ENCODE peak calls at places on chromosomes 6 and 20, in four cellular contexts. X is DND-41; Z is HCT116; S is CD4-positive, alpha-beta T cell. A is an unnamed sample.

GRCh38 chr6:133921249-133921859 is 31.7 kb upstream of the TBPL1 start:
- DNase-seq in X (peak), Z (peak), S (peak), A (no peak)

GRCh38 chr6:92779758-92780157 is 639.6 kb downstream of the EPHA7 start:
- DNase-seq in X (no peak), Z (no peak), S (no peak), A (peak)

GRCh38 chr20:56788041-56788670 is 159.1 kb downstream of the TFAP2C start:
- DNase-seq in X (no peak), Z (peak), S (no peak), A (peak)

GRCh38 chr6:89711801-89712200 is 73.3 kb upstream of the LYRM2 start:
- DNase-seq in X (no peak), Z (no peak), S (no peak), A (no peak)

GRCh38 chr20:43186312-43186711 is 3.4 kb downstream of the PTPRT start:
- DNase-seq in X (no peak), Z (no peak), S (no peak), A (no peak)

GRCh38 chr6:144741659-144742058 is 456.5 kb downstream of the UTRN start:
- DNase-seq in X (no peak), Z (no peak), S (no peak), A (no peak)

GRCh38 chr6:119584088-119584487 is 234.5 kb upstream of the MAN1A1 start:
- DNase-seq in X (no peak), Z (no peak), S (no peak), A (no peak)

GRCh38 chr6:22350109-22350508 is 53.3 kb upstream of the PRL start:
- DNase-seq in X (no peak), Z (no peak), S (no peak), A (no peak)

GRCh38 chr20:13006825-13007224 is 1.9 kb upstream of the SPTLC3 start:
- DNase-seq in X (no peak), Z (no peak), S (no peak), A (no peak)

GRCh38 chr6:35067234-35067633 is 73.9 kb downstream of the TCP11 start:
- DNase-seq in X (no peak), Z (no peak), S (no peak), A (no peak)

GRCh38 chr20:50281831-50282591 is 91.4 kb downstream of the CEBPB start:
- DNase-seq in X (peak), Z (no peak), S (no peak), A (no peak)

GRCh38 chr6:56814802-56815201 is 140.1 kb upstream of the BEND6 start:
- DNase-seq in X (no peak), Z (no peak), S (no peak), A (no peak)

GRCh38 chr20:60976913-60977312 is 275.1 kb upstream of the CDH4 start:
- DNase-seq in X (no peak), Z (no peak), S (no peak), A (no peak)

GRCh38 chr6:35955071-35955470 is 34.2 kb upstream of the SRPK1 start:
- DNase-seq in X (no peak), Z (no peak), S (no peak), A (peak)

GRCh38 chr6:21265264-21266044 is 328.1 kb upstream of the SOX4 start:
- DNase-seq in X (no peak), Z (no peak), S (no peak), A (peak)

GRCh38 chr6:37114612-37115011 is 55.3 kb upstream of the PIM1 start:
- DNase-seq in X (no peak), Z (no peak), S (no peak), A (no peak)

GRCh38 chr6:108673602-108674001 is 112.9 kb downstream of the FOXO3 start:
- DNase-seq in X (no peak), Z (peak), S (no peak), A (peak)

GRCh38 chr6:108677357-108677756 is 116.6 kb downstream of the FOXO3 start:
- DNase-seq in X (no peak), Z (no peak), S (no peak), A (no peak)

GRCh38 chr6:108677894-108678293 is 117.2 kb downstream of the FOXO3 start:
- DNase-seq in X (no peak), Z (no peak), S (no peak), A (no peak)

GRCh38 chr6:108675226-108676160 is 114.8 kb downstream of the FOXO3 start:
- DNase-seq in X (no peak), Z (no peak), S (no peak), A (no peak)

DNA sequence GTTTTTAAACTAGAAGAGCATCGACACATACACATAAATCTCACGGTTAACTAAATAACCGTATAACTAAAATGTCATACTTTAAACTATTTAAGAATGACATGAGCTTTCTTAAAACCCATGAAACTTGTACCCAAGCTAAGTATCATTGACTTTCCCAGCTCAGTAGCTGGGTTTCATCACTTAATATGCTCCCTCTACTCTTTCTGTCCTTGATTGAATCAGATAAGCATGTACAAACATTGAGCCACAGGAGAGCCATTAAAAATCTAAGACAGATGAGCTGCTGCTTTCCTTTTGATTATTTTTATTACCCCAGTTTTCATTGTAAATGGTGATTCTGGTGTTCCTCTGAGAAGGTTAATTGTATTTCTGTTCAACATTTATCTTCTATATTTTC is 115.8 kb downstream of the FOXO3 start:
- DNase-seq in X (no peak), Z (no peak), S (no peak), A (no peak)
- H3K27ac ChIP-seq in X (no peak), Z (no peak), S (no peak), A (peak)

DNA sequence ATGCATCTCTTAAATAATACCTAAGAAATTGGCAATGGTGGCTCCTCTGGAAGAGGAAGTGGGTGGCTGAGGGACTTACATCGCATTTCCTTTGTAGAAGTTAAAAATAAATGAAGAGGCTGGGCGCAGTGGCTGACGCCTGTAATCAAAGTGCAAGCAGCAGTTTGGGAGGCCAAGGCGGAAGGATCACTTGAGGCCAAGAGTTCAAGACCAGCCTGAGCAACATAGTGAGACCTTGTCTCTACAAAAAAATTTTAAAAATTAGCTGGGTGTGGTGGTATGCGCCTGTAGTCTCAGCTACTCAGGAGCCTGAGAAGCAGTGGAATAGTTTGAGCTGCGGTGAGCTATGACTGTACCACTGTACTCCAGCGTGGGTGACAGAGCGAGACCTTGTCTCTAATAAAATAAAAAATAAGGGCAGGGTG is 12.2 kb upstream of the NCOA3 start:
- DNase-seq in X (peak), Z (no peak), S (peak), A (no peak)
- H3K27ac ChIP-seq in X (no peak), Z (no peak), S (peak), A (no peak)

DNA sequence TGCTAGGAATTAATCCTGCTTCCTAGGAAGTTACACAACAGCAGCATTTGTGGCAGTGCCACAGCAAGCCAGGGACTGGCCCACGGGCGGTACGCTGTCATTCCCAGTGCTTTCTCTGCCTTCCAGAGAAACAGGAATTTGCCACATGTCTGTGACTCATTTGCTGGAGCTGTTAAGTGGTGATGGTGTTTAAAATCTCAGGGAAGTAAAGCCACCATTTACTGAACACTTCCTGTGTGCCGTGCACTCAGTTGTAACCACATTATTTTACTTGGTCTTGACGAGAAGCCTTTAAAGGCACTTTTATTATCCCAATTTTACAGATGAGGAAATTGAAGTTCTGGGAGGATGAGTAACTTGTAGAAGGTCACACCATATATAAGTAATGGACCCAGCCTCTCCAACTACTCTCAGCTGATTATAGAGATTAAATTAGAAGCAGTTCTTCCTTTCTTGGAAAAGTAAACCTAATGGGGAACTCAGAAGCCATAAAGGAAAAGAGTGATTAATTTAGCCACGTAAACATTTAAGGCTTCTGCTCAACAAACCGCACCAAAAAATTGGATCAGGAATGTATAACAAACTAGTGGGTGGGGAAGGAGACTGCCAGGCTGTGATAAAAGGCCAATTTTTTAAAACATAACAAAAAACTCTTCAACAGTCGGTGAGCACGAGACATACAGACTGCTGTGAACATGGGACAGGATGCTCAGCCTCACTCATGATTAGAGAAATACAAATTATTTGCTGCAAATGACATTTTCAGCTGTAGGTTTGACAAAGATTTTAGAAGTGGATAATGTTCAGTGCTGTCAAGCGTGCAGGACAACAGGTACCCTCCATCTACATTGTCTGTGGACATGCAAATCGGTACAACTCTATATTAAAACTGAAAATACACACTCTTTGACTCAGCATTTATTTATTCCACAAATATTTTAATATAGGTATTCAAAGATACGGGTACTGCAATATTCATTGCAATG is 311.2 kb downstream of the NRN1 start:
- DNase-seq in X (no peak), Z (no peak), S (no peak), A (peak)
- H3K27ac ChIP-seq in X (peak), Z (no peak), S (no peak), A (peak)

GRCh38 chr20:40991181-40991889 is 37.3 kb upstream of the TOP1 start:
- DNase-seq in X (peak), Z (no peak), S (no peak), A (no peak)
- H3K27ac ChIP-seq in X (no peak), Z (peak), S (no peak), A (peak)

DNA sequence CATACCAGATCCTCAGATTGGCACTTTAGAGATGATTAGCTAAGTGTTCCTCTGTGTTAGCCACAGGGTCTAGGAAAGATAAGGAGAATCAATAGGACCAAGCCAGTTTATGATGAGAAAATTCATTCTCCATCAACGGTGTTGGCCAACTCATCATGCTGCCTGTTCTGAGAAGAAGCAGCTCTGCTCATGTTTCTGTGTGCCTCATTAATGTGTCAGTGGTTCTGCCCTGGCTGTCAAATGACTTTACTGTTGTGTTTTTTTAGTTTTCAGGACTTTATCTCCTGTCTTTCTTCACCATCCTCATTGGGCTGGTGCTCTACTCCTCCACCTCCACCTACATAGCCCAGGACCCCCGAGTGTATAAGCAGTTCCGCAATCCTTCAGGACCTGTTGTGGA is 234.3 kb upstream of the PLN start:
- DNase-seq in X (no peak), Z (no peak), S (no peak), A (no peak)
- H3K27ac ChIP-seq in X (no peak), Z (no peak), S (no peak), A (no peak)

DNA sequence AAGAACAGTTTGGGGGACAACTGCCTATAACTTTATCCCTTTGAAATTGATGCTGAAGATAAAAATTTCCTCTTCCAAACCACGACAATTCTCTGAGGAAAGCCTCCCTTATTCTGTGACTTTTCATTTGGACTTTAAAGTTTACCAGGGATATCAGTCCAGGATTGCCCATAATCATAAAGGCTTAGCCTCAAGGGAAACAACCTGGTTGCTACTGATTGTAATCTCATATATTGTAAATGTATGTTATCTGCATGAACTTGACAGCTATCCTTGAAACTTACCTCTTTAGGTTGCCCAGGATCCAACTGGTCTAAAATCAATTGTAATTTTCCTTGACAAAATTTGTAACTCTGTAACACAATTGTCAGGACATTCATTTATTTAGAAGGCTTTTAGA is 23.8 kb downstream of the TBC1D32 start:
- DNase-seq in X (no peak), Z (no peak), S (no peak), A (no peak)
- H3K27ac ChIP-seq in X (no peak), Z (no peak), S (no peak), A (peak)

GRCh38 chr6:28349892-28350737 is at the start of gene ZKSCAN3:
- DNase-seq in X (peak), Z (peak), S (peak), A (no peak)

GRCh38 chr6:28353356-28353755 is 3.6 kb downstream of the ZKSCAN3 start:
- DNase-seq in X (no peak), Z (no peak), S (no peak), A (no peak)

GRCh38 chr6:28349344-28349891 is 329 bp upstream of the ZKSCAN3 start:
- DNase-seq in X (no peak), Z (no peak), S (no peak), A (no peak)

GRCh38 chr6:28351493-28351925 is 1.8 kb downstream of the ZKSCAN3 start:
- DNase-seq in X (no peak), Z (no peak), S (no peak), A (no peak)

GRCh38 chr6:28351087-28351486 is 1.3 kb downstream of the ZKSCAN3 start:
- DNase-seq in X (no peak), Z (no peak), S (no peak), A (no peak)
- H3K27ac ChIP-seq in X (no peak), Z (peak), S (no peak), A (no peak)

A was measured in epithelial cell of prostate.